ENCODE peak calls at places on chromosome 9, in four cellular contexts. P, Q, F and G are unnamed samples.
A peak's percentile ranks its signal among the peaks of the same experiment; 100 is the strongest.

GRCh38 chr9:36878986-36879982 is 154.8 kb downstream of the PAX5 start:
- DNase-seq in F (no peak), Q (no peak), P (no peak), G (no peak)

GRCh38 chr9:86282979-86283535 is 719 bp upstream of the ISCA1 start:
- DNase-seq in F (peak; percentile 44), P (no peak), Q (peak; percentile 88), G (no peak)

GRCh38 chr9:115595951-115596742 is 478.2 kb upstream of the TNC start:
- DNase-seq in F (no peak), P (no peak), Q (peak; percentile 87), G (no peak)

GRCh38 chr9:36894695-36895310 is 139.3 kb downstream of the PAX5 start:
- DNase-seq in P (no peak), Q (no peak), F (no peak), G (no peak)

GRCh38 chr9:35932732-35933131 is 23.4 kb downstream of the SPAAR start:
- DNase-seq in P (no peak), F (no peak), Q (no peak), G (no peak)

GRCh38 chr9:120348951-120349429 is 231.0 kb downstream of the CDK5RAP2 start:
- DNase-seq in Q (peak; percentile 49), P (peak; percentile 42), F (no peak), G (peak; percentile 39)

GRCh38 chr9:37840560-37841194 is 40.1 kb downstream of the DCAF10 start:
- DNase-seq in P (peak; percentile 34), F (peak; percentile 41), Q (peak; percentile 88), G (peak; percentile 47)

GRCh38 chr9:14515564-14516198 is 177.6 kb downstream of the ZDHHC21 start:
- DNase-seq in P (no peak), F (no peak), Q (no peak), G (no peak)

GRCh38 chr9:16191237-16191636 is 638.4 kb downstream of the CCDC171 start:
- DNase-seq in P (no peak), F (no peak), Q (peak; percentile 48), G (no peak)

GRCh38 chr9:34863426-34863825 is 94.7 kb upstream of the PHF24 start:
- DNase-seq in P (no peak), F (no peak), Q (no peak), G (no peak)

GRCh38 chr9:79817469-79818004 is 245.8 kb downstream of the TLE4 start:
- DNase-seq in Q (no peak), P (no peak), F (no peak), G (no peak)

GRCh38 chr9:136566899-136567298 is 21.1 kb upstream of the NOTCH1 start:
- DNase-seq in Q (no peak), F (no peak), P (no peak), G (peak; percentile 65)

GRCh38 chr9:12681620-12682019 is 11.6 kb upstream of the TYRP1 start:
- DNase-seq in Q (peak; percentile 67), F (no peak), P (no peak), G (no peak)

GRCh38 chr9:136010615-136011341 is 49.6 kb upstream of the UBAC1 start:
- DNase-seq in P (no peak), F (no peak), Q (no peak), G (peak; percentile 73)

GRCh38 chr9:90034071-90034470 is 429.3 kb downstream of the GADD45G start:
- DNase-seq in F (no peak), P (no peak), Q (no peak), G (no peak)

GRCh38 chr9:21997480-21997879 is 2.9 kb downstream of the CDKN2B-AS1 start:
- DNase-seq in Q (no peak), P (no peak), F (no peak), G (no peak)

GRCh38 chr9:21995652-21996275 is 1.2 kb downstream of the CDKN2B-AS1 start:
- DNase-seq in P (no peak), Q (peak; percentile 55), F (no peak), G (peak; percentile 64)

GRCh38 chr9:21996438-21996837 is 1.8 kb downstream of the CDKN2B-AS1 start:
- DNase-seq in P (no peak), Q (no peak), F (no peak), G (no peak)

GRCh38 chr9:21996858-21997257 is 2.3 kb downstream of the CDKN2B-AS1 start:
- DNase-seq in F (no peak), P (no peak), Q (no peak), G (no peak)

GRCh38 chr9:21998026-21998425 is 3.4 kb downstream of the CDKN2B-AS1 start:
- DNase-seq in F (no peak), Q (no peak), P (no peak), G (no peak)
- H3K9me1 ChIP-seq in F (no peaks in the 10 kb centered on the region), Q (no peaks in the 10 kb centered on the region), P (no peaks in the 10 kb centered on the region), G (no peaks in the 10 kb centered on the region)

DNA sequence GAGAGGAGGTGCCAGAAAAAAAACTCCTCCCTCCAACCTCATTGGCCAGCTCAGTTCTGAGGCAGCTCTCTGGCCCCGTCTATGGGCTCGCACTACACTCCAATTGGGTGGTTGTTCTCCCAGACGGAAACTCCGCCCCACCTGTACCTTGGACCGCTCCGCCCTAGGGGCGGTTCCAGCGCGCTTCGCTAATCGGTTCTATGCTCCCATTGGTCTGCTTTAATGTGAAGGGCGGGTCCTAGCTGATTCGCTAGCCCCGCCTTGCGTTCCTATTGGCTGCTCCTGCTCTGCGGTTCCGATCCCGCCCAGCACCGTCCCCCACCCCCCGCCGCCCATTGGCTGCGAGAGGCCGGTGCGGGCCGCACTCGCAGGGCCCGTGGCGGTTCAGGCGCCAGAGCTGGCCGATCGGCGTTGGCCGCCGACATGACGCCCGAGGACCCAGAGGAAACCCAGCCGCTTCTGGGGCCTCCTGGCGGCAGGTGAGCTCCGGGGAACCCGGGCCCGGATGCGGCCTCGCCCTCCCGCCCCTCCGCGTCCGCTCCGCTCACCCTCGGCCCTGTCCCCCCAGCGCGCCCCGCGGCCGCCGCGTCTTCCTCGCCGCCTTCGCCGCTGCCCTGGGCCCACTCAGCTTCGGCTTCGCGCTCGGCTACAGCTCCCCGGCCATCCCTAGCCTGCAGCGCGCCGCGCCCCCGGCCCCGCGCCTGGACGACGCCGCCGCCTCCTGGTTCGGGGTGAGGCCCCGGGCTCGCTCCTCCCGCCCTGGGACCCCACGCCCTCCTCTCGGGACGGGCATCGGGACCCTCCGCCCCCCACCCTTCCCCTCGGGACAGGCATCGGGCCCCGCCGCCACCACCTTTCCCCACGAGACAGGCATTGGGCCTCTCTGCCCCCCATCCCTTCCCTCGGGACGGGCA is at the start of gene SLC2A8:
- DNase-seq in P (peak; percentile 99), Q (peak; percentile 99), F (peak; percentile 98), G (peak; percentile 100)
- TF ChIP-seq CTCF in P (no peak), Q (peak; percentile 1), F (peak; percentile 41), G (no peak)

DNA sequence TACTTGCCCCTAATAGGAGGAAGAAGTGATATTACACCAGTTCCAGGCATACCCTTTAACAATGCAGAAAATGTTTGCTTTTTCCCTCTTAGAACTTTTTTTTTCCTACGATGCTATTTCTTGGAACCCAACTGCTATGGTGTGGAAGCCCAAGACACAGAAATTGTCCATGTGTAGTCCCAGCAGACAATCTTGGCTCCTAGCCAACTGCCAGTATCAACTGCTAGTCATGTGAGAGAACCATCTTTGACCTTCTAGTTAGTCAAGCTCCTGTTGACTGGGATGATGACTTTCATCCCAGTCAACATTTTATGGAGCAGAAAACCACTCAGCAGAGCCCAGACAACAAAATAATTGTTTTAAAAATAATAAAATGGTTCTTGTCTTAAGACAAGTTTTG is 532.4 kb downstream of the TLR4 start:
- DNase-seq in P (peak; percentile 10), F (no peak), Q (no peak), G (no peak)
- H3K9me1 ChIP-seq in P (no peaks in the 10 kb centered on the region), F (no peaks in the 10 kb centered on the region), Q (no peaks in the 10 kb centered on the region), G (no peaks in the 10 kb centered on the region)

GRCh38 chr9:4068914-4069313 is 231.0 kb downstream of the GLIS3 start:
- DNase-seq in Q (no peak), F (no peak), P (no peak), G (no peak)

GRCh38 chr9:4077499-4078102 is 222.3 kb downstream of the GLIS3 start:
- DNase-seq in F (peak; percentile 19), Q (peak; percentile 70), P (peak; percentile 21), G (peak; percentile 76)

GRCh38 chr9:4070266-4070665 is 229.6 kb downstream of the GLIS3 start:
- DNase-seq in P (no peak), F (no peak), Q (no peak), G (no peak)

GRCh38 chr9:4069457-4070162 is 230.3 kb downstream of the GLIS3 start:
- DNase-seq in P (no peak), F (no peak), Q (no peak), G (no peak)

GRCh38 chr9:4073371-4073770 is 226.5 kb downstream of the GLIS3 start:
- DNase-seq in Q (no peak), P (no peak), F (no peak), G (no peak)
- TF ChIP-seq CTCF in Q (peak; percentile 9), P (peak; percentile 38), F (peak; percentile 50), G (no peak)

GRCh38 chr9:68683433-68683832 is 21.6 kb upstream of the PIP5K1B start:
- DNase-seq in P (no peak), F (no peak), Q (no peak), G (no peak)
- H3K9me1 ChIP-seq in P (no peaks in the 10 kb centered on the region), F (no peaks in the 10 kb centered on the region), Q (no peaks in the 10 kb centered on the region), G (no peaks in the 10 kb centered on the region)

GRCh38 chr9:91258448-91258847 is 103.3 kb downstream of the AUH start:
- DNase-seq in Q (no peak), P (no peak), F (no peak), G (no peak)

GRCh38 chr9:91255327-91255726 is 106.4 kb downstream of the AUH start:
- DNase-seq in P (no peak), Q (peak; percentile 91), F (no peak), G (no peak)

GRCh38 chr9:91253488-91253887 is 108.2 kb downstream of the AUH start:
- DNase-seq in F (no peak), P (peak; percentile 16), Q (peak; percentile 31), G (no peak)

GRCh38 chr9:91259162-91259561 is 102.6 kb downstream of the AUH start:
- DNase-seq in F (no peak), P (no peak), Q (no peak), G (no peak)

DNA sequence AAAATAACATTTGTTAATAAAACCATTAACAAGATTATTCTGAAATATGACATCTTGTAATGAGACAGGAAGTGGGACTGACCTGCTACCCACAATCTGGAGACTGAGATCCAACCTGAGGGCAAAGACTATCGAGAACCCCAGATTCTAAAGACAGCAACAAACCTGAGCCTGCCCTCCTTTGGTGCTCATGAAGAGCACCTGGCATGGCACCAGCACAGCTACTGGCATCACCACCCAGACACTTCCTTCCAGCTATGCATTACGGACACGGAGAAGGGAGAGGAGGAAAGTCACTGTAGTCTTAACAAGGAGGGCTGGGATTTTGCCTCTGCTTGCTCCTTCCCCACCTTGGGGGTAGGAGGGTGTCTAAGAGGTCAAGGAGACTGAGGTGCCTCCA is 105.5 kb downstream of the AUH start:
- DNase-seq in P (no peak), F (no peak), Q (no peak), G (no peak)
- TF ChIP-seq CTCF in P (no peak), F (no peak), Q (no peak), G (no peak)

GRCh38 chr9:69455311-69455710 is 130.3 kb downstream of the ENTREP1 start:
- DNase-seq in F (no peak), Q (no peak), P (no peak), G (no peak)
- H3K9me1 ChIP-seq in F (no peaks in the 10 kb centered on the region), Q (peaks cover 3% of the 10 kb centered on the region), P (no peaks in the 10 kb centered on the region), G (no peaks in the 10 kb centered on the region)